ENCODE peak calls at places on chromosome 20, in seven cellular contexts. One of them, this sample, is unnamed.
A peak's percentile ranks its signal among the peaks of the same experiment; 100 is the strongest.

GRCh38 chr20:63087872-63088680 is 81.3 kb upstream of the BHLHE23 start:
- DNase-seq in GM12864: no peak
- DNase-seq in SIG-M5: no peak
- DNase-seq in NCI-H69: peak; percentile 77
- DNase-seq in IMR-90: no peak
- DNase-seq in NAMALWA: no peak
- DNase-seq in GM13976: no peak
- DNase-seq in this sample: no peak

GRCh38 chr20:25252226-25252625 is 4.3 kb downstream of the PYGB start:
- DNase-seq in GM12864: no peak
- DNase-seq in SIG-M5: no peak
- DNase-seq in NCI-H69: peak; percentile 58
- DNase-seq in IMR-90: no peak
- DNase-seq in NAMALWA: no peak
- DNase-seq in GM13976: no peak
- DNase-seq in this sample: no peak

GRCh38 chr20:50118203-50118602 is 5.3 kb upstream of the UBE2V1 start:
- DNase-seq in GM12864: no peak
- DNase-seq in SIG-M5: no peak
- DNase-seq in NCI-H69: no peak
- DNase-seq in IMR-90: no peak
- DNase-seq in NAMALWA: no peak
- DNase-seq in GM13976: no peak
- DNase-seq in this sample: no peak

GRCh38 chr20:33874129-33874528 is 63.0 kb downstream of the CHMP4B start:
- DNase-seq in GM12864: no peak
- DNase-seq in SIG-M5: no peak
- DNase-seq in NCI-H69: no peak
- DNase-seq in IMR-90: no peak
- DNase-seq in NAMALWA: no peak
- DNase-seq in GM13976: peak; percentile 16
- DNase-seq in this sample: no peak

GRCh38 chr20:14984305-14984704 is 646.9 kb upstream of the FLRT3 start:
- DNase-seq in GM12864: no peak
- DNase-seq in SIG-M5: no peak
- DNase-seq in NCI-H69: no peak
- DNase-seq in IMR-90: no peak
- DNase-seq in NAMALWA: no peak
- DNase-seq in GM13976: no peak
- DNase-seq in this sample: no peak

GRCh38 chr20:17654649-17655285 is 27.3 kb downstream of the RRBP1 start:
- DNase-seq in GM12864: no peak
- DNase-seq in SIG-M5: no peak
- DNase-seq in NCI-H69: peak; percentile 22
- DNase-seq in IMR-90: peak; percentile 52
- DNase-seq in NAMALWA: no peak
- DNase-seq in GM13976: peak; percentile 20
- DNase-seq in this sample: no peak

GRCh38 chr20:59580208-59580980 is 23.9 kb upstream of the PHACTR3 start:
- DNase-seq in GM12864: no peak
- DNase-seq in SIG-M5: no peak
- DNase-seq in NCI-H69: no peak
- DNase-seq in IMR-90: no peak
- DNase-seq in NAMALWA: no peak
- DNase-seq in GM13976: no peak
- DNase-seq in this sample: no peak

GRCh38 chr20:52004720-52005119 is 186.9 kb downstream of the ZFP64 start:
- DNase-seq in GM12864: no peak
- DNase-seq in SIG-M5: no peak
- DNase-seq in NCI-H69: peak; percentile 49
- DNase-seq in IMR-90: peak; percentile 72
- DNase-seq in NAMALWA: no peak
- DNase-seq in GM13976: no peak
- DNase-seq in this sample: no peak

GRCh38 chr20:49115565-49115964 is 69.5 kb downstream of the CSE1L start:
- DNase-seq in GM12864: no peak
- DNase-seq in SIG-M5: no peak
- DNase-seq in NCI-H69: no peak
- DNase-seq in IMR-90: peak; percentile 72
- DNase-seq in NAMALWA: no peak
- DNase-seq in GM13976: no peak
- DNase-seq in this sample: no peak

GRCh38 chr20:46814366-46815232 is 80.0 kb upstream of the EYA2 start:
- DNase-seq in GM12864: no peak
- DNase-seq in SIG-M5: no peak
- DNase-seq in NCI-H69: peak; percentile 95
- DNase-seq in IMR-90: peak; percentile 87
- DNase-seq in NAMALWA: no peak
- DNase-seq in GM13976: no peak
- DNase-seq in this sample: no peak

GRCh38 chr20:2300420-2300819 is 4.6 kb downstream of the TGM3 start:
- DNase-seq in GM12864: no peak
- DNase-seq in SIG-M5: no peak
- DNase-seq in NCI-H69: no peak
- DNase-seq in IMR-90: no peak
- DNase-seq in NAMALWA: no peak
- DNase-seq in GM13976: no peak
- DNase-seq in this sample: no peak

GRCh38 chr20:48489656-48490055 is 338.1 kb downstream of the PREX1 start:
- DNase-seq in GM12864: no peak
- DNase-seq in SIG-M5: no peak
- DNase-seq in NCI-H69: peak; percentile 57
- DNase-seq in IMR-90: no peak
- DNase-seq in NAMALWA: no peak
- DNase-seq in GM13976: peak; percentile 37
- DNase-seq in this sample: no peak

GRCh38 chr20:32507998-32508774 is 76.9 kb downstream of the NOL4L start:
- DNase-seq in GM12864: no peak
- DNase-seq in SIG-M5: peak; percentile 51
- DNase-seq in NCI-H69: no peak
- DNase-seq in IMR-90: no peak
- DNase-seq in NAMALWA: no peak
- DNase-seq in GM13976: no peak
- DNase-seq in this sample: no peak

GRCh38 chr20:370151-370600 is 10.4 kb upstream of the TRIB3 start:
- DNase-seq in GM12864: no peak
- DNase-seq in SIG-M5: no peak
- DNase-seq in NCI-H69: no peak
- DNase-seq in IMR-90: no peak
- DNase-seq in NAMALWA: no peak
- DNase-seq in GM13976: no peak
- DNase-seq in this sample: no peak

This sample was measured in GM12878.